ENCODE peak calls at places on chromosomes 7 and 10, in six cellular contexts. One of them, this sample, is unnamed.
A peak's percentile ranks its signal among the peaks of the same experiment; 100 is the strongest.

GRCh38 chr7:68244411-68244810 is 1247.8 kb downstream of the TYW1 start:
- DNase-seq in pancreas: no peak
- DNase-seq in HS-5: no peak
- DNase-seq in GM13977: no peak
- DNase-seq in NCI-H345: no peak
- DNase-seq in heart right ventricle: no peak
- DNase-seq in this sample: no peak

GRCh38 chr10:104067525-104067924 is 18.2 kb downstream of the COL17A1 start:
- DNase-seq in pancreas: no peak
- DNase-seq in HS-5: no peak
- DNase-seq in GM13977: no peak
- DNase-seq in NCI-H345: no peak
- DNase-seq in heart right ventricle: no peak
- DNase-seq in this sample: no peak

GRCh38 chr7:33895025-33895804 is 10.1 kb upstream of the BMPER start:
- DNase-seq in pancreas: peak; percentile 65
- DNase-seq in HS-5: no peak
- DNase-seq in GM13977: peak; percentile 68
- DNase-seq in NCI-H345: peak; percentile 73
- DNase-seq in heart right ventricle: peak; percentile 82
- DNase-seq in this sample: peak; percentile 58

GRCh38 chr7:128705891-128706333 is 33.2 kb upstream of the CALU start:
- DNase-seq in pancreas: no peak
- DNase-seq in HS-5: peak; percentile 11
- DNase-seq in GM13977: no peak
- DNase-seq in NCI-H345: peak; percentile 38
- DNase-seq in heart right ventricle: no peak
- DNase-seq in this sample: no peak

GRCh38 chr10:49446031-49446430 is 50.1 kb upstream of the DRGX start:
- DNase-seq in pancreas: no peak
- DNase-seq in HS-5: no peak
- DNase-seq in GM13977: no peak
- DNase-seq in NCI-H345: no peak
- DNase-seq in heart right ventricle: no peak
- DNase-seq in this sample: no peak

GRCh38 chr7:21996641-21997040 is 50.9 kb upstream of the CDCA7L start:
- DNase-seq in pancreas: no peak
- DNase-seq in HS-5: peak; percentile 86
- DNase-seq in GM13977: no peak
- DNase-seq in NCI-H345: no peak
- DNase-seq in heart right ventricle: no peak
- DNase-seq in this sample: no peak

GRCh38 chr7:14395860-14396259 is 406.4 kb upstream of the ETV1 start:
- DNase-seq in pancreas: no peak
- DNase-seq in HS-5: no peak
- DNase-seq in GM13977: no peak
- DNase-seq in NCI-H345: no peak
- DNase-seq in heart right ventricle: no peak
- DNase-seq in this sample: no peak

GRCh38 chr10:30527623-30528426 is 93.8 kb downstream of the MAP3K8 start:
- DNase-seq in pancreas: no peak
- DNase-seq in HS-5: no peak
- DNase-seq in GM13977: no peak
- DNase-seq in NCI-H345: peak; percentile 1
- DNase-seq in heart right ventricle: no peak
- DNase-seq in this sample: no peak

GRCh38 chr7:20698469-20698868 is 83.0 kb downstream of the ABCB5 start:
- DNase-seq in pancreas: no peak
- DNase-seq in HS-5: no peak
- DNase-seq in GM13977: no peak
- DNase-seq in NCI-H345: no peak
- DNase-seq in heart right ventricle: no peak
- DNase-seq in this sample: no peak

GRCh38 chr10:90849956-90850749 is 7.7 kb downstream of the HTR7 start:
- DNase-seq in pancreas: no peak
- DNase-seq in HS-5: peak; percentile 55
- DNase-seq in GM13977: no peak
- DNase-seq in NCI-H345: no peak
- DNase-seq in heart right ventricle: no peak
- DNase-seq in this sample: no peak

GRCh38 chr7:76303829-76304505 is 1.5 kb downstream of the HSPB1 start:
- DNase-seq in pancreas: no peak
- DNase-seq in HS-5: no peak
- DNase-seq in GM13977: no peak
- DNase-seq in NCI-H345: no peak
- DNase-seq in heart right ventricle: no peak
- DNase-seq in this sample: no peak

GRCh38 chr10:29554660-29555059 is 80.1 kb downstream of the SVIL start:
- DNase-seq in pancreas: no peak
- DNase-seq in HS-5: no peak
- DNase-seq in GM13977: no peak
- DNase-seq in NCI-H345: no peak
- DNase-seq in heart right ventricle: no peak
- DNase-seq in this sample: no peak

GRCh38 chr10:18264466-18264865 is 124.2 kb downstream of the CACNB2 start:
- DNase-seq in pancreas: no peak
- DNase-seq in HS-5: no peak
- DNase-seq in GM13977: no peak
- DNase-seq in NCI-H345: no peak
- DNase-seq in heart right ventricle: no peak
- DNase-seq in this sample: no peak

GRCh38 chr10:105834261-105835059 is 1193.4 kb downstream of the SORCS3 start:
- DNase-seq in pancreas: no peak
- DNase-seq in HS-5: no peak
- DNase-seq in GM13977: no peak
- DNase-seq in NCI-H345: no peak
- DNase-seq in heart right ventricle: no peak
- DNase-seq in this sample: no peak

GRCh38 chr7:23618241-23618640 is 21.1 kb downstream of the CCDC126 start:
- DNase-seq in pancreas: no peak
- DNase-seq in HS-5: peak; percentile 56
- DNase-seq in GM13977: no peak
- DNase-seq in NCI-H345: no peak
- DNase-seq in heart right ventricle: no peak
- DNase-seq in this sample: no peak

GRCh38 chr7:151411551-151411950 is 1.7 kb upstream of the WDR86 start:
- DNase-seq in pancreas: no peak
- DNase-seq in HS-5: no peak
- DNase-seq in GM13977: no peak
- DNase-seq in NCI-H345: no peak
- DNase-seq in heart right ventricle: no peak
- DNase-seq in this sample: no peak

GRCh38 chr10:77524300-77524711 is 113.3 kb downstream of the KCNMA1 start:
- DNase-seq in pancreas: no peak
- DNase-seq in HS-5: peak; percentile 82
- DNase-seq in GM13977: no peak
- DNase-seq in NCI-H345: no peak
- DNase-seq in heart right ventricle: no peak
- DNase-seq in this sample: no peak

GRCh38 chr7:120554960-120555571 is 282.1 kb downstream of the KCND2 start:
- DNase-seq in pancreas: peak; percentile 5
- DNase-seq in HS-5: peak; percentile 9
- DNase-seq in GM13977: peak; percentile 23
- DNase-seq in NCI-H345: peak; percentile 53
- DNase-seq in heart right ventricle: peak; percentile 13
- DNase-seq in this sample: no peak

GRCh38 chr10:70096705-70097420 is 35.8 kb downstream of the AIFM2 start:
- DNase-seq in pancreas: no peak
- DNase-seq in HS-5: no peak
- DNase-seq in GM13977: no peak
- DNase-seq in NCI-H345: no peak
- DNase-seq in heart right ventricle: no peak
- DNase-seq in this sample: no peak

GRCh38 chr10:111656066-111656465 is 527.5 kb downstream of the GPAM start:
- DNase-seq in pancreas: no peak
- DNase-seq in HS-5: no peak
- DNase-seq in GM13977: no peak
- DNase-seq in NCI-H345: no peak
- DNase-seq in heart right ventricle: no peak
- DNase-seq in this sample: no peak

GRCh38 chr10:78214931-78215330 is 181.3 kb downstream of the RPS24 start:
- DNase-seq in pancreas: no peak
- DNase-seq in HS-5: no peak
- DNase-seq in GM13977: no peak
- DNase-seq in NCI-H345: no peak
- DNase-seq in heart right ventricle: no peak
- DNase-seq in this sample: no peak

GRCh38 chr7:98992076-98992475 is 113.7 kb downstream of the TRRAP start:
- DNase-seq in pancreas: no peak
- DNase-seq in HS-5: no peak
- DNase-seq in GM13977: no peak
- DNase-seq in NCI-H345: no peak
- DNase-seq in heart right ventricle: no peak
- DNase-seq in this sample: no peak

GRCh38 chr10:75624632-75625031 is 193.2 kb downstream of the LRMDA start:
- DNase-seq in pancreas: no peak
- DNase-seq in HS-5: no peak
- DNase-seq in GM13977: no peak
- DNase-seq in NCI-H345: no peak
- DNase-seq in heart right ventricle: no peak
- DNase-seq in this sample: no peak

GRCh38 chr7:158371856-158372255 is 215.8 kb downstream of the PTPRN2 start:
- DNase-seq in pancreas: no peak
- DNase-seq in HS-5: no peak
- DNase-seq in GM13977: no peak
- DNase-seq in NCI-H345: no peak
- DNase-seq in heart right ventricle: no peak
- DNase-seq in this sample: no peak

GRCh38 chr7:143443153-143443552 is at the start of gene TAS2R60:
- DNase-seq in pancreas: no peak
- DNase-seq in HS-5: no peak
- DNase-seq in GM13977: no peak
- DNase-seq in NCI-H345: no peak
- DNase-seq in heart right ventricle: no peak
- DNase-seq in this sample: no peak

GRCh38 chr7:6258440-6259182 is 13.8 kb downstream of the CYTH3 start:
- DNase-seq in pancreas: no peak
- DNase-seq in HS-5: peak; percentile 84
- DNase-seq in GM13977: peak; percentile 33
- DNase-seq in NCI-H345: no peak
- DNase-seq in heart right ventricle: no peak
- DNase-seq in this sample: no peak

GRCh38 chr7:154676422-154677073 is 326.4 kb downstream of the PAXIP1 start:
- DNase-seq in pancreas: no peak
- DNase-seq in HS-5: no peak
- DNase-seq in GM13977: no peak
- DNase-seq in NCI-H345: no peak
- DNase-seq in heart right ventricle: no peak
- DNase-seq in this sample: no peak

GRCh38 chr7:89958525-89959068 is 195.7 kb upstream of the STEAP1 start:
- DNase-seq in pancreas: no peak
- DNase-seq in HS-5: no peak
- DNase-seq in GM13977: no peak
- DNase-seq in NCI-H345: no peak
- DNase-seq in heart right ventricle: no peak
- DNase-seq in this sample: no peak

GRCh38 chr7:96675548-96675947 is 34.1 kb downstream of the SEM1 start:
- DNase-seq in pancreas: no peak
- DNase-seq in HS-5: no peak
- DNase-seq in GM13977: no peak
- DNase-seq in NCI-H345: peak; percentile 28
- DNase-seq in heart right ventricle: no peak
- DNase-seq in this sample: no peak

GRCh38 chr10:7408003-7408493 is 2.8 kb downstream of the SFMBT2 start:
- DNase-seq in pancreas: no peak
- DNase-seq in HS-5: no peak
- DNase-seq in GM13977: peak; percentile 74
- DNase-seq in NCI-H345: no peak
- DNase-seq in heart right ventricle: peak; percentile 65
- DNase-seq in this sample: peak; percentile 77

GRCh38 chr7:91249506-91250233 is 14.6 kb upstream of the FZD1 start:
- DNase-seq in pancreas: no peak
- DNase-seq in HS-5: no peak
- DNase-seq in GM13977: no peak
- DNase-seq in NCI-H345: no peak
- DNase-seq in heart right ventricle: no peak
- DNase-seq in this sample: no peak

GRCh38 chr7:74164985-74165456 is 9.1 kb upstream of the EIF4H start:
- DNase-seq in pancreas: peak; percentile 67
- DNase-seq in HS-5: no peak
- DNase-seq in GM13977: no peak
- DNase-seq in NCI-H345: no peak
- DNase-seq in heart right ventricle: no peak
- DNase-seq in this sample: no peak

GRCh38 chr7:12709731-12710502 is 22.5 kb downstream of the ARL4A start:
- DNase-seq in pancreas: no peak
- DNase-seq in HS-5: peak; percentile 82
- DNase-seq in GM13977: no peak
- DNase-seq in NCI-H345: no peak
- DNase-seq in heart right ventricle: no peak
- DNase-seq in this sample: no peak

This sample was measured in GM06990.